ENCODE peak calls at places on chromosome 19, in nine cellular contexts. M is tibial artery; J is epithelial cell of esophagus; G is stimulated activated effector memory CD8-positive, alpha-beta T cell treated with anti-CD3 and anti-CD28 coated beads, Interleukin-12 subunit alpha, Interleukin-12 subunit beta, amount 100 ng/mL, for 72 hours; Z is midbrain; L is EL; N is activated T-cell treated with anti-CD3 and anti-CD28 coated beads, Interleukin-2, amount 50 U/mL, for 24 hours; F is HFFc6; A is fibroblast of pulmonary artery. K is an unnamed sample.
A peak's percentile ranks its signal among the peaks of the same experiment; 100 is the strongest.

GRCh38 chr19:7969560-7969949 is 26.1 kb upstream of the TIMM44 start:
- DNase-seq in G (no peak), M (no peak), Z (no peak), F (no peak), L (no peak), A (no peak), N (no peak), J (no peak), K (no peak)

GRCh38 chr19:38442736-38443135 is 9.2 kb downstream of the RYR1 start:
- DNase-seq in N (no peak), G (no peak), J (no peak), M (no peak), A (no peak), L (no peak), Z (no peak), F (no peak), K (no peak)

GRCh38 chr19:51784922-51785690 is 9.9 kb upstream of the FPR3 start:
- DNase-seq in F (peak; percentile 80), A (peak; percentile 87), L (peak; percentile 80), N (peak; percentile 55), J (peak; percentile 72), Z (peak; percentile 41), G (no peak), M (peak; percentile 81), K (no peak)

GRCh38 chr19:15454371-15454800 is 4.6 kb upstream of the WIZ start:
- DNase-seq in L (no peak), M (no peak), Z (no peak), G (no peak), A (no peak), F (no peak), J (no peak), N (no peak), K (no peak)

GRCh38 chr19:2732157-2732725 is 7.6 kb downstream of the SLC39A3 start:
- DNase-seq in G (no peak), A (no peak), N (no peak), L (no peak), Z (no peak), F (no peak), J (no peak), M (no peak), K (no peak)

GRCh38 chr19:32599736-32600157 is 18.8 kb downstream of the PDCD5 start:
- DNase-seq in A (peak; percentile 82), F (peak; percentile 59), Z (peak; percentile 33), L (peak; percentile 47), M (no peak), J (peak; percentile 71), N (no peak), G (peak; percentile 29), K (peak; percentile 41)

GRCh38 chr19:54203151-54203611 is 2.5 kb downstream of the RPS9 start:
- DNase-seq in Z (no peak), N (no peak), F (no peak), G (no peak), J (no peak), L (no peak), M (no peak), A (no peak), K (no peak)

GRCh38 chr19:38793186-38793585 is 4.2 kb downstream of the LGALS7B start:
- DNase-seq in L (peak; percentile 60), J (peak; percentile 97), Z (no peak), G (no peak), A (peak; percentile 45), M (no peak), N (no peak), F (peak; percentile 9), K (no peak)

GRCh38 chr19:10520652-10521318 is 3.5 kb upstream of the S1PR5 start:
- DNase-seq in M (no peak), F (no peak), A (no peak), J (peak; percentile 95), N (no peak), Z (no peak), L (no peak), G (no peak), K (no peak)

GRCh38 chr19:13149628-13150186 is 468 bp downstream of the STX10 start:
- DNase-seq in A (peak; percentile 52), Z (no peak), M (peak; percentile 82), L (peak; percentile 67), N (no peak), J (peak; percentile 38), F (peak; percentile 39), G (peak; percentile 17), K (peak; percentile 68)

GRCh38 chr19:15869109-15869555 is 28.7 kb downstream of the CYP4F2 start:
- DNase-seq in F (no peak), N (no peak), G (no peak), J (peak; percentile 93), L (peak; percentile 26), A (peak; percentile 10), Z (peak; percentile 23), M (no peak), K (peak; percentile 28)

GRCh38 chr19:9721861-9722260 is 46.7 kb downstream of the ZNF846 start:
- DNase-seq in F (no peak), M (no peak), J (peak; percentile 77), N (no peak), G (no peak), L (no peak), Z (no peak), A (no peak), K (peak; percentile 22)

GRCh38 chr19:46610851-46611770 is 10.0 kb downstream of the CALM3 start:
- DNase-seq in Z (no peak), J (no peak), F (no peak), L (no peak), N (peak; percentile 51), A (no peak), M (peak; percentile 60), G (no peak), K (no peak)

GRCh38 chr19:17902701-17903100 is 30.1 kb upstream of the CCDC124 start:
- DNase-seq in G (no peak), F (peak; percentile 29), A (peak; percentile 28), N (no peak), M (no peak), L (peak; percentile 60), Z (no peak), J (peak; percentile 76), K (no peak)

GRCh38 chr19:36891768-36892357 is 24.2 kb downstream of the ZNF829 start:
- DNase-seq in J (no peak), F (no peak), A (no peak), G (no peak), Z (no peak), L (no peak), N (no peak), M (no peak), K (no peak)

GRCh38 chr19:46753420-46754155 is 7.3 kb upstream of the STRN4 start:
- DNase-seq in A (no peak), M (no peak), N (peak; percentile 67), L (peak; percentile 36), J (peak; percentile 59), G (peak; percentile 43), Z (peak; percentile 26), F (no peak), K (peak; percentile 79)

GRCh38 chr19:15575406-15575805 is 39.6 kb upstream of the CYP4F8 start:
- DNase-seq in A (no peak), G (no peak), M (no peak), Z (no peak), L (no peak), N (peak; percentile 7), F (no peak), J (no peak), K (no peak)

GRCh38 chr19:56960959-56961622 is 120.6 kb upstream of the PEG3 start:
- DNase-seq in J (no peak), Z (no peak), A (no peak), F (no peak), G (no peak), N (no peak), M (no peak), L (no peak), K (no peak)

GRCh38 chr19:29506619-29506911 is 19.2 kb upstream of the VSTM2B start:
- DNase-seq in G (no peak), A (no peak), L (no peak), N (no peak), Z (no peak), F (no peak), M (peak; percentile 39), J (no peak), K (no peak)

GRCh38 chr19:7679017-7679720 is 1.5 kb upstream of the TRAPPC5 start:
- DNase-seq in Z (no peak), J (peak; percentile 14), M (no peak), A (no peak), L (no peak), N (peak; percentile 71), G (peak; percentile 14), F (no peak), K (peak; percentile 41)

K was measured in BE2C.